ENCODE peak calls at places on chromosomes 2 and 18, in eight cellular contexts. W, M, I, N, Q, G, Y and L are unnamed samples.

GRCh38 chr18:3452750-3453539 is 3.0 kb downstream of the TGIF1 start:
- DNase-seq in Y (no peak), W (no peak), I (no peak), M (no peak), N (no peak), G (no peak), Q (no peak), L (no peak)

GRCh38 chr18:36419913-36420531 is 122.5 kb downstream of the FHOD3 start:
- DNase-seq in I (no peak), Q (no peak), N (no peak), W (no peak), G (no peak), M (no peak), Y (no peak), L (no peak)

GRCh38 chr2:72127401-72128058 is 20.1 kb downstream of the CYP26B1 start:
- DNase-seq in I (no peak), M (no peak), W (no peak), Y (no peak), N (no peak), G (peak), Q (no peak), L (peak)

GRCh38 chr2:54977149-54977548 is 73.1 kb downstream of the RTN4 start:
- DNase-seq in I (no peak), G (no peak), Y (no peak), N (no peak), M (no peak), Q (no peak), W (no peak), L (no peak)

GRCh38 chr2:196112408-196113039 is 43.9 kb upstream of the DNAH7 start:
- DNase-seq in M (no peak), W (no peak), G (no peak), N (no peak), Q (peak), Y (peak), I (no peak), L (no peak)

GRCh38 chr2:27212626-27213471 is 781 bp upstream of the SLC5A6 start:
- DNase-seq in Q (no peak), N (no peak), Y (peak), M (no peak), G (no peak), W (no peak), I (no peak), L (no peak)

GRCh38 chr2:186862869-186863709 is 14.1 kb upstream of the ZSWIM2 start:
- DNase-seq in I (no peak), W (no peak), G (no peak), N (no peak), M (no peak), Q (no peak), Y (no peak), L (no peak)

GRCh38 chr2:219997341-219997851 is 370.0 kb downstream of the SLC4A3 start:
- DNase-seq in Y (peak), N (no peak), G (no peak), W (peak), Q (no peak), I (peak), M (no peak), L (peak)

GRCh38 chr2:163859951-163860350 is 124.1 kb upstream of the FIGN start:
- DNase-seq in G (no peak), M (no peak), Y (no peak), W (no peak), Q (no peak), N (no peak), I (no peak), L (no peak)

GRCh38 chr2:65073879-65074565 is 17.8 kb downstream of the CEP68 start:
- DNase-seq in M (no peak), Q (no peak), Y (no peak), G (no peak), N (no peak), W (no peak), I (no peak), L (no peak)

GRCh38 chr2:150013011-150013410 is 425.4 kb upstream of the MMADHC start:
- DNase-seq in Q (no peak), W (no peak), G (no peak), M (no peak), Y (peak), I (no peak), N (no peak), L (no peak)

GRCh38 chr2:136028001-136028400 is 42.6 kb upstream of the DARS1 start:
- DNase-seq in G (no peak), M (no peak), I (no peak), W (no peak), Y (no peak), Q (no peak), N (no peak), L (no peak)

GRCh38 chr18:56314396-56314795 is 324.0 kb downstream of the TXNL1 start:
- DNase-seq in I (no peak), G (no peak), Q (no peak), Y (no peak), M (no peak), W (no peak), N (no peak), L (no peak)
- TF ChIP-seq CTCF in I (no peak), G (no peak), Q (no peak), Y (no peak), M (no peak), W (no peak), N (no peak), L (peak)

DNA sequence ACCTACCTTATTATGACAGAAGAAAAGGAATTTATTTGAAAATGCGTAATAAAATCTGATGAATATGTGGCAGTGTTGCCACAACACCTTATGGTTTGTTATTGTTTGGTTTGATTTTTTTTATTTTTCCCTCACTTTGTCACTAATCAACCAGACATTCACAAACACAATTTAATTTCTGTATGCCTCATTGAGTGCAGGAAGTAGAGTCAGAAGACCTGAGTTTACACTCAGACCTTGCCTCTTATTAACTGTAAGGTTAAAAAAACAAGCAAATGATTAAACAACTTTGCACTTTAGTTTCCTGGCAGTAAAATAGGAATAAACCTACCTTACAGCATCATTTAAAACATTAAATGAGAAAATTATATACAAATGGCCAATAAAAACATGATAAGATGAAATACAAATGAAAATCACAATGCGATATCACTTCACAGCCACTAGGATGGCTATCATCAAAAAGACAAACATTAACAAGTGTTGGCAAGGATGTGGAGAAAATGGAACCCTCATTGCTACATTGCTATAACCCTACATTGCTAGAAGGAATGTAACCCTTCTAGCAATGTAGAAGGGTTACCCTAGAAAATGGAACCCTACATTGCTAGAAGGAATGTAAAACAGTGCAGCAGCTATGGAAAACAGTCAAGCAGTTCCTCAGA is 3.3 kb downstream of the SESTD1 start:
- DNase-seq in G (no peak), W (no peak), Y (no peak), N (no peak), I (no peak), Q (no peak), M (no peak), L (no peak)
- TF ChIP-seq CTCF in G (no peak), W (no peak), Y (no peak), N (no peak), I (no peak), Q (no peak), M (no peak), L (no peak)

GRCh38 chr18:26802330-26803200 is 62.9 kb downstream of the AQP4 start:
- DNase-seq in G (no peak), Y (no peak), W (no peak), N (no peak), Q (no peak), I (no peak), M (no peak), L (no peak)

GRCh38 chr18:26804474-26804873 is 61.0 kb downstream of the AQP4 start:
- DNase-seq in W (no peak), Q (no peak), Y (no peak), N (no peak), I (no peak), M (no peak), G (no peak), L (no peak)

GRCh38 chr18:26806224-26806623 is 59.3 kb downstream of the AQP4 start:
- DNase-seq in N (no peak), W (no peak), G (no peak), I (no peak), Q (no peak), M (no peak), Y (no peak), L (no peak)

DNA sequence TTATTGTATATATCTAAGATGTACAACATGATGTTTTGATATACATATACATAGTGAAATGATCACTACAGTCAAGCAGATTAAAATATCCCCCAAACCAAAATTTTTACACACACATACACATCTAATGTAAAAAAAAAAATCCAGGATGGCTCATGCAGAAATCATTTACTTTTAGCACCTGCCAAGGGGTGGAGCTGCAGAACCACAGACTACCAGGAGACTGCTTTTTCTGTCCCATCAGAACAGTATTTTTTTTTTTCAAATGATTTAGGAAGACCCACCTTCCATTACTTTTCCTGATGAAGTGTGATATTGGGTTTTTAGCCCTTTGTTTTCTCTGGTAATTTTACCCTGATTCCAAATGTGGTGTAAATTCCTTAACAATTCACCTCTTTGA is 61.9 kb downstream of the AQP4 start:
- DNase-seq in W (no peak), Q (no peak), I (no peak), M (no peak), G (no peak), N (no peak), Y (no peak), L (no peak)
- TF ChIP-seq CTCF in W (no peak), Q (no peak), I (no peak), M (no peak), G (no peak), N (no peak), Y (no peak), L (no peak)

GRCh38 chr18:23033079-23033478 is 100.0 kb downstream of the RBBP8 start:
- DNase-seq in N (no peak), Q (no peak), W (no peak), Y (no peak), M (no peak), I (no peak), G (no peak), L (peak)
- TF ChIP-seq CTCF in N (no peak), Q (no peak), W (no peak), Y (no peak), M (no peak), I (no peak), G (no peak), L (no peak)